ENCODE peak calls at places on chromosomes 16 and 17, in five cellular contexts. Z, E, T, G and H are unnamed samples.

GRCh38 chr16:86100205-86101134 is 201.5 kb downstream of the IRF8 start:
- DNase-seq in Z (no peak), G (no peak), T (peak; percentile 60), E (no peak), H (no peak)

GRCh38 chr17:4505187-4505586 is 6.5 kb downstream of the SPNS2 start:
- DNase-seq in Z (no peak), G (no peak), T (no peak), E (no peak), H (no peak)

GRCh38 chr16:83701494-83701893 is 106.3 kb upstream of the HSBP1 start:
- DNase-seq in G (no peak), Z (peak; percentile 75), T (no peak), E (peak; percentile 89), H (no peak)

GRCh38 chr16:66695474-66695934 is 1.0 kb downstream of the CMTM4 start:
- DNase-seq in T (no peak), G (no peak), E (no peak), Z (no peak), H (no peak)

GRCh38 chr17:54694287-54694887 is 206.3 kb upstream of the TOM1L1 start:
- DNase-seq in G (no peak), Z (no peak), E (no peak), T (no peak), H (no peak)

GRCh38 chr16:72664480-72665408 is 383.2 kb downstream of the ZFHX3 start:
- DNase-seq in Z (peak; percentile 96), T (peak; percentile 99), E (peak; percentile 99), G (peak; percentile 99), H (peak; percentile 95)

GRCh38 chr17:80092959-80093358 is 8.4 kb upstream of the GAA start:
- DNase-seq in T (peak; percentile 64), G (no peak), E (no peak), Z (no peak), H (no peak)

GRCh38 chr16:68658258-68658973 is 13.3 kb downstream of the CDH3 start:
- DNase-seq in T (no peak), E (peak; percentile 32), Z (peak; percentile 44), G (no peak), H (no peak)

GRCh38 chr17:66002807-66003206 is 189.1 kb downstream of the CEP112 start:
- DNase-seq in T (no peak), E (no peak), G (no peak), Z (no peak), H (no peak)

GRCh38 chr17:63039899-63040602 is 74.0 kb downstream of the TANC2 start:
- DNase-seq in Z (no peak), G (no peak), T (no peak), E (no peak), H (no peak)

GRCh38 chr16:13351222-13351621 is 449.8 kb downstream of the SHISA9 start:
- DNase-seq in G (no peak), T (no peak), E (no peak), Z (no peak), H (no peak)

GRCh38 chr17:82177761-82178498 is 34.7 kb downstream of the CCDC57 start:
- DNase-seq in G (no peak), T (no peak), E (no peak), Z (no peak), H (no peak)

GRCh38 chr17:59038734-59039133 is 67.9 kb downstream of the TRIM37 start:
- DNase-seq in Z (no peak), E (no peak), T (no peak), G (peak; percentile 69), H (no peak)

GRCh38 chr17:16486373-16487250 is 5.4 kb downstream of the LRRC75A start:
- DNase-seq in Z (peak; percentile 93), G (peak; percentile 97), E (peak; percentile 41), T (peak; percentile 95), H (peak; percentile 83)

GRCh38 chr17:81453712-81454111 is 58.5 kb downstream of the BAHCC1 start:
- DNase-seq in G (no peak), Z (no peak), T (no peak), E (no peak), H (no peak)

GRCh38 chr16:73735018-73735417 is 561.6 kb upstream of the PSMD7 start:
- DNase-seq in Z (no peak), G (no peak), T (no peak), E (no peak), H (no peak)

GRCh38 chr16:81634380-81635121 is 144.5 kb upstream of the PLCG2 start:
- DNase-seq in T (no peak), G (no peak), E (peak; percentile 32), Z (no peak), H (no peak)

GRCh38 chr17:2400474-2400866 is 390 bp downstream of the MNT start:
- DNase-seq in G (no peak), T (peak; percentile 83), Z (peak; percentile 89), E (peak; percentile 83), H (no peak)

GRCh38 chr16:66223176-66223780 is 143.2 kb upstream of the CDH5 start:
- DNase-seq in G (peak; percentile 34), Z (no peak), E (no peak), T (peak; percentile 22), H (no peak)

GRCh38 chr17:66491213-66491612 is 188.8 kb downstream of the PRKCA start:
- DNase-seq in E (no peak), T (no peak), Z (no peak), G (no peak), H (no peak)

GRCh38 chr17:55672585-55673501 is 49.8 kb downstream of the TMEM100 start:
- DNase-seq in G (no peak), E (no peak), T (peak; percentile 62), Z (no peak), H (no peak)

GRCh38 chr17:27461192-27461859 is 5.1 kb downstream of the KSR1 start:
- DNase-seq in T (no peak), Z (no peak), E (peak; percentile 58), G (no peak), H (no peak)

GRCh38 chr17:1399679-1400512 is at the start of gene YWHAE:
- DNase-seq in T (peak; percentile 99), Z (peak; percentile 99), G (peak; percentile 99), E (peak; percentile 98), H (peak; percentile 96)

GRCh38 chr17:1399366-1399678 is 700 bp downstream of the YWHAE start:
- DNase-seq in Z (peak; percentile 82), T (no peak), G (no peak), E (peak; percentile 62), H (peak; percentile 40)

GRCh38 chr17:1402268-1402598 is 2.2 kb upstream of the YWHAE start:
- DNase-seq in G (no peak), Z (no peak), E (no peak), T (no peak), H (no peak)

GRCh38 chr17:1398028-1398427 is 2.0 kb downstream of the YWHAE start:
- DNase-seq in G (no peak), Z (no peak), E (no peak), T (no peak), H (no peak)

DNA sequence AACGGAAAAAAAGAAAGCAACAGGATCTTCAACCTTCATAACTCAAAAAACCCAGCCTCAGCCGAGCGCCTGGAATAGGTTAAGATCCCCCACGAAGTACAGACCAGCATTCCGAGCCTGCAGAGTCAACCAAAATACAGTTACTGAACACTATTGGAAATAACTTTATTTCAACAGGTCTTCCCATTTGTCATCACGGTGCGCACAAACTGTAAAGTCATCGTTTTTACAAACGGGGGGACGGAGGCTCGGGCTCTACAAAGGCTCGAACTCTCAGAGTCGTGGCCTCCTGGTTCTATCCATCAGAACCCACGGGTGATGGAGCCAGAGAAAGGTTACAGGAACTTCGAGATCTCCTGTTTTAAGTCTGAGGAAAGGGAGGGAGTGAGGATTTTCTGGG is 1.1 kb downstream of the YWHAE start:
- DNase-seq in G (no peak), T (no peak), Z (no peak), E (peak; percentile 25), H (no peak)
- H3K27ac ChIP-seq in G (peak overlapping the region; percentile 99), T (peak overlapping the region; percentile 98), Z (peak overlapping the region; percentile 96), E (peak overlapping the region; percentile 99), H (peak overlapping the region; percentile 99)

DNA sequence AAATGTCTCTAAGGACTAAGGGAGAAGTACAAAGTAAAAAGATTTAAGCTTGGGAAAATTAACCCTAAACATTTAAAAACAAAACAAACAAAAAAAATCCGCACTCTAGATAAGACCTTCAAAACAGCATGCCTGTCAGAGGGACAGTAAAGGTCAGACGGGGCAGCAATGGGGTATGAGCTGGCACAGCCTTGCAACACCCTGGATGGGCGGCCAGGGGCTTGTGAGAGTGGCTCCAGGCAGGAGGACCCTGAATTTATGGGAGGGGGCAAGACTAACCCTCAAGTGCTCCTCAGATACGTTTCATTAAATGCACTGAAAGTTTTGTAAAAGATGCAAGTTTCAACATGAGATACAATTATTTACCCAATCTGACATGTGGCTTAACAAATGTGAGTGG is 128.6 kb downstream of the ANKRD11 start:
- DNase-seq in G (no peak), Z (peak; percentile 59), T (no peak), E (no peak), H (no peak)
- H3K27ac ChIP-seq in G (peak overlapping the region; percentile 37), Z (peak overlapping the region; percentile 53), T (peak overlapping the region; percentile 31), E (no peak overlapping the region), H (no peak overlapping the region)

DNA sequence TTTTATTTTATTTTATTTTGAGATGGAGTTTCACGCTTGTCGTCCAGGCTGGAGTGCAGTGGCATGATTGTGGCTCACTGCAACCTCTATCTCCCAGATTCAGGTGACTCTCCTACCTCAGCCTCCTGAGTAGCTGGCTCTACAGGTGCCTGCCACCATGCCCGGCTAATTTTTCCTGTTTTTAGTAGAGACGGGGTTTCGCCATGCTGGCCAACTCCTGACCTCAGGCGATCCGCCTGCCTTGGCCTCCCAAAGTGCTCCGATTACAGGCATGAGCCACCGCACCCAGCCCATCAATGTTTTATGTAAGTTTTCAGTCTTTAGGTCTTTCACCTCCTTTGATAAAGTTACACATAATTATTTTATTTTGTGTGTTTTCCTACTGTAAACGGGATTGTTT is 154.6 kb downstream of the COPRS start:
- DNase-seq in T (no peak), G (no peak), E (no peak), Z (no peak), H (no peak)
- H3K27ac ChIP-seq in T (no peak overlapping the region), G (no peak overlapping the region), E (no peak overlapping the region), Z (no peak overlapping the region), H (no peak overlapping the region)

GRCh38 chr16:31452631-31453106 is 6.6 kb upstream of the ARMC5 start:
- DNase-seq in E (no peak), Z (no peak), G (peak; percentile 69), T (peak; percentile 58), H (no peak)
- H3K27ac ChIP-seq in E (peak overlapping the region; percentile 70), Z (peak overlapping the region; percentile 58), G (peak overlapping the region; percentile 79), T (peak overlapping the region; percentile 61), H (peak overlapping the region; percentile 63)

GRCh38 chr16:75261590-75262078 is 10.2 kb upstream of the BCAR1 start:
- DNase-seq in G (no peak), E (no peak), T (no peak), Z (no peak), H (no peak)
- H3K27ac ChIP-seq in G (peak overlapping the region; percentile 91), E (peak overlapping the region; percentile 28), T (peak overlapping the region; percentile 94), Z (peak overlapping the region; percentile 11), H (peak overlapping the region; percentile 43)

DNA sequence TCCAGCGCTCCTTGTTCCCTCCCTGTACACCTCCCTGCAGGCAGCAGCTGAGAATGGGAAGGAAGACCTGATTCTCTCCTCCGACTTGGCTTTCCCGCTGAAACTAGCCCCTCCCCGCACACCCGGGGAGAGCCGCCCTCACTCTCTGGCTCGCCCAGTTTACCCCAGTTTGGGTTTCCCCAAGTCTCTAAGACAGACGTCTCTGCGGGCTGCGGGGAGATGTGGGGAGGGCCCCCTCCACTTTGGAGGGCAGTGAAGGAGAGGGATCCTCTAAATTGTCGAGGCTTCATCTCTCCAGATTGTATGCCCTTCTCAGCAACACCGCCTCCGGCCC is 797 bp downstream of the GRB7 start:
- DNase-seq in G (no peak), Z (no peak), T (no peak), E (no peak), H (no peak)
- H3K27ac ChIP-seq in G (no peak overlapping the region), Z (peak overlapping the region; percentile 74), T (no peak overlapping the region), E (no peak overlapping the region), H (no peak overlapping the region)

GRCh38 chr17:57010495-57010894 is 32.6 kb downstream of the SCPEP1 start:
- DNase-seq in G (no peak), E (no peak), T (no peak), Z (no peak), H (no peak)
- H3K27ac ChIP-seq in G (no peak overlapping the region), E (no peak overlapping the region), T (no peak overlapping the region), Z (no peak overlapping the region), H (no peak overlapping the region)